ENCODE peak calls at places on chromosomes 7 and 10, in seven cellular contexts. I is T-helper 2 cell, Z is ACHN, F is GM04503, M is lower lobe of right lung, S is renal cortical epithelial cell, D is esophagus squamous epithelium. Q is an unnamed sample.

GRCh38 chr10:93710333-93710909 is 8.0 kb upstream of the FRA10AC1 start:
- DNase-seq in I (no peak), Z (no peak), F (no peak), M (no peak), S (no peak), D (no peak), Q (no peak)

GRCh38 chr10:22335204-22335956 is 9.9 kb upstream of the SPAG6 start:
- DNase-seq in I (peak), Z (peak), F (no peak), M (peak), S (no peak), D (no peak), Q (peak)

GRCh38 chr7:36868727-36869411 is 144.6 kb upstream of the AOAH start:
- DNase-seq in I (no peak), Z (no peak), F (no peak), M (no peak), S (no peak), D (no peak), Q (no peak)

GRCh38 chr10:101030492-101031127 is 319 bp downstream of the PDZD7 start:
- DNase-seq in I (no peak), Z (no peak), F (no peak), M (no peak), S (peak), D (no peak), Q (no peak)

GRCh38 chr10:6171891-6172354 is 30.8 kb upstream of the PFKFB3 start:
- DNase-seq in I (no peak), Z (no peak), F (peak), M (no peak), S (no peak), D (no peak), Q (peak)

GRCh38 chr7:45112648-45113047 is 1.2 kb upstream of the TBRG4 start:
- DNase-seq in I (no peak), Z (no peak), F (no peak), M (no peak), S (peak), D (no peak), Q (no peak)

GRCh38 chr10:78028438-78029293 is 649 bp downstream of the POLR3A start:
- DNase-seq in I (peak), Z (peak), F (no peak), M (no peak), S (peak), D (no peak), Q (no peak)

GRCh38 chr7:81284576-81284975 is 365.7 kb upstream of the SEMA3C start:
- DNase-seq in I (no peak), Z (peak), F (peak), M (no peak), S (peak), D (no peak), Q (no peak)

GRCh38 chr7:36895112-36895511 is 170.8 kb upstream of the AOAH start:
- DNase-seq in I (no peak), Z (no peak), F (no peak), M (no peak), S (peak), D (no peak), Q (no peak)

GRCh38 chr10:58152698-58153263 is 114.9 kb downstream of the IPMK start:
- DNase-seq in I (no peak), Z (peak), F (no peak), M (peak), S (peak), D (no peak), Q (no peak)

GRCh38 chr10:51503378-51503777 is 196.0 kb downstream of the CSTF2T start:
- DNase-seq in I (no peak), Z (no peak), F (no peak), M (no peak), S (no peak), D (no peak), Q (no peak)

GRCh38 chr7:26328498-26329390 is 37.1 kb downstream of the SNX10 start:
- DNase-seq in I (no peak), Z (no peak), F (no peak), M (peak), S (no peak), D (no peak), Q (no peak)

GRCh38 chr7:87231243-87231642 is 11.7 kb upstream of the TMEM243 start:
- DNase-seq in I (no peak), Z (no peak), F (no peak), M (no peak), S (no peak), D (no peak), Q (no peak)

GRCh38 chr10:86342111-86342863 is 24.3 kb downstream of the GRID1 start:
- DNase-seq in I (no peak), Z (no peak), F (no peak), M (peak), S (no peak), D (no peak), Q (no peak)

Q was measured in GF-D8.